ENCODE peak calls at places on chromosomes 16 and 17, in five cellular contexts. One of them, this sample, is unnamed.

GRCh38 chr16:46848768-46849764 is 18.1 kb upstream of the C16orf87 start:
- DNase-seq in mucosa of gallbladder: no peak
- DNase-seq in OCI-LY7: no peak
- DNase-seq in NCI-H1694 treated with DMSO at 0.1 percent for 48 hours: no peak
- DNase-seq in stimulated activated CD4-positive, alpha-beta T cell treated with anti-CD3 and anti-CD28 coated beads, Interleukin-1b, Interleukin-23, amount 100 ng/mL, for 24 hours: no peak
- DNase-seq in this sample: no peak

GRCh38 chr17:6544770-6545169 is 11.6 kb downstream of the PITPNM3 start:
- DNase-seq in mucosa of gallbladder: no peak
- DNase-seq in OCI-LY7: no peak
- DNase-seq in NCI-H1694 treated with DMSO at 0.1 percent for 48 hours: no peak
- DNase-seq in stimulated activated CD4-positive, alpha-beta T cell treated with anti-CD3 and anti-CD28 coated beads, Interleukin-1b, Interleukin-23, amount 100 ng/mL, for 24 hours: no peak
- DNase-seq in this sample: no peak

GRCh38 chr16:26765087-26765486 is 301.6 kb upstream of the C16orf82 start:
- DNase-seq in mucosa of gallbladder: no peak
- DNase-seq in OCI-LY7: peak
- DNase-seq in NCI-H1694 treated with DMSO at 0.1 percent for 48 hours: no peak
- DNase-seq in stimulated activated CD4-positive, alpha-beta T cell treated with anti-CD3 and anti-CD28 coated beads, Interleukin-1b, Interleukin-23, amount 100 ng/mL, for 24 hours: no peak
- DNase-seq in this sample: no peak

GRCh38 chr17:50637829-50638571 is 3.3 kb downstream of the ABCC3 start:
- DNase-seq in mucosa of gallbladder: no peak
- DNase-seq in OCI-LY7: no peak
- DNase-seq in NCI-H1694 treated with DMSO at 0.1 percent for 48 hours: no peak
- DNase-seq in stimulated activated CD4-positive, alpha-beta T cell treated with anti-CD3 and anti-CD28 coated beads, Interleukin-1b, Interleukin-23, amount 100 ng/mL, for 24 hours: no peak
- DNase-seq in this sample: no peak

GRCh38 chr17:74604748-74605147 is 12.7 kb upstream of the CD300LD start:
- DNase-seq in mucosa of gallbladder: no peak
- DNase-seq in OCI-LY7: no peak
- DNase-seq in NCI-H1694 treated with DMSO at 0.1 percent for 48 hours: no peak
- DNase-seq in stimulated activated CD4-positive, alpha-beta T cell treated with anti-CD3 and anti-CD28 coated beads, Interleukin-1b, Interleukin-23, amount 100 ng/mL, for 24 hours: no peak
- DNase-seq in this sample: no peak

GRCh38 chr16:19809121-19809635 is 75.5 kb downstream of the GPRC5B start:
- DNase-seq in mucosa of gallbladder: no peak
- DNase-seq in OCI-LY7: no peak
- DNase-seq in NCI-H1694 treated with DMSO at 0.1 percent for 48 hours: no peak
- DNase-seq in stimulated activated CD4-positive, alpha-beta T cell treated with anti-CD3 and anti-CD28 coated beads, Interleukin-1b, Interleukin-23, amount 100 ng/mL, for 24 hours: no peak
- DNase-seq in this sample: no peak

GRCh38 chr17:1709971-1710806 is at the start of gene TLCD2:
- DNase-seq in mucosa of gallbladder: peak
- DNase-seq in OCI-LY7: no peak
- DNase-seq in NCI-H1694 treated with DMSO at 0.1 percent for 48 hours: no peak
- DNase-seq in stimulated activated CD4-positive, alpha-beta T cell treated with anti-CD3 and anti-CD28 coated beads, Interleukin-1b, Interleukin-23, amount 100 ng/mL, for 24 hours: no peak
- DNase-seq in this sample: no peak

GRCh38 chr16:1159973-1160772 is 7.3 kb downstream of the CACNA1H start:
- DNase-seq in mucosa of gallbladder: peak
- DNase-seq in OCI-LY7: no peak
- DNase-seq in NCI-H1694 treated with DMSO at 0.1 percent for 48 hours: peak
- DNase-seq in stimulated activated CD4-positive, alpha-beta T cell treated with anti-CD3 and anti-CD28 coated beads, Interleukin-1b, Interleukin-23, amount 100 ng/mL, for 24 hours: no peak
- DNase-seq in this sample: no peak

GRCh38 chr17:1340371-1340770 is 59.7 kb downstream of the YWHAE start:
- DNase-seq in mucosa of gallbladder: no peak
- DNase-seq in OCI-LY7: no peak
- DNase-seq in NCI-H1694 treated with DMSO at 0.1 percent for 48 hours: no peak
- DNase-seq in stimulated activated CD4-positive, alpha-beta T cell treated with anti-CD3 and anti-CD28 coated beads, Interleukin-1b, Interleukin-23, amount 100 ng/mL, for 24 hours: no peak
- DNase-seq in this sample: no peak

GRCh38 chr17:1434150-1434549 is 21.9 kb downstream of the CRK start:
- DNase-seq in mucosa of gallbladder: no peak
- DNase-seq in OCI-LY7: no peak
- DNase-seq in NCI-H1694 treated with DMSO at 0.1 percent for 48 hours: no peak
- DNase-seq in stimulated activated CD4-positive, alpha-beta T cell treated with anti-CD3 and anti-CD28 coated beads, Interleukin-1b, Interleukin-23, amount 100 ng/mL, for 24 hours: no peak
- DNase-seq in this sample: no peak

GRCh38 chr17:69518951-69519350 is 104.5 kb downstream of the MAP2K6 start:
- DNase-seq in mucosa of gallbladder: no peak
- DNase-seq in OCI-LY7: no peak
- DNase-seq in NCI-H1694 treated with DMSO at 0.1 percent for 48 hours: no peak
- DNase-seq in stimulated activated CD4-positive, alpha-beta T cell treated with anti-CD3 and anti-CD28 coated beads, Interleukin-1b, Interleukin-23, amount 100 ng/mL, for 24 hours: no peak
- DNase-seq in this sample: no peak

GRCh38 chr17:50875074-50875473 is 8.9 kb upstream of the TOB1 start:
- DNase-seq in mucosa of gallbladder: no peak
- DNase-seq in OCI-LY7: no peak
- DNase-seq in NCI-H1694 treated with DMSO at 0.1 percent for 48 hours: no peak
- DNase-seq in stimulated activated CD4-positive, alpha-beta T cell treated with anti-CD3 and anti-CD28 coated beads, Interleukin-1b, Interleukin-23, amount 100 ng/mL, for 24 hours: no peak
- DNase-seq in this sample: no peak

GRCh38 chr16:6483634-6484033 is 849.0 kb upstream of the RBFOX1 start:
- DNase-seq in mucosa of gallbladder: no peak
- DNase-seq in OCI-LY7: no peak
- DNase-seq in NCI-H1694 treated with DMSO at 0.1 percent for 48 hours: peak
- DNase-seq in stimulated activated CD4-positive, alpha-beta T cell treated with anti-CD3 and anti-CD28 coated beads, Interleukin-1b, Interleukin-23, amount 100 ng/mL, for 24 hours: no peak
- DNase-seq in this sample: no peak

GRCh38 chr17:49407981-49408501 is 6.6 kb downstream of the PHB1 start:
- DNase-seq in mucosa of gallbladder: peak
- DNase-seq in OCI-LY7: peak
- DNase-seq in NCI-H1694 treated with DMSO at 0.1 percent for 48 hours: peak
- DNase-seq in stimulated activated CD4-positive, alpha-beta T cell treated with anti-CD3 and anti-CD28 coated beads, Interleukin-1b, Interleukin-23, amount 100 ng/mL, for 24 hours: peak
- DNase-seq in this sample: peak